ENCODE peak calls at places on chromosomes 2 and 18, in nine cellular contexts. One of them, this sample, is unnamed.

GRCh38 chr2:69482471-69482870 is 45.2 kb upstream of the NFU1 start:
- DNase-seq in brain microvascular endothelial cell: no peak
- DNase-seq in endodermal cell: no peak
- DNase-seq in HS-27A: no peak
- DNase-seq in adrenal gland: no peak
- DNase-seq in HuH-7: no peak
- DNase-seq in KBM-7: no peak
- DNase-seq in astrocyte: no peak
- DNase-seq in stimulated activated CD4-positive, alpha-beta T cell treated with anti-CD3 and anti-CD28 coated beads, Interleukin-4, amount 100 ng/mL, for 48 hours: no peak
- DNase-seq in this sample: no peak

GRCh38 chr2:143936758-143937562 is 583.0 kb downstream of the ZEB2 start:
- DNase-seq in HS-27A: no peak
- DNase-seq in adrenal gland: peak; percentile 24
- DNase-seq in HuH-7: peak; percentile 43
- DNase-seq in astrocyte: peak; percentile 40
- DNase-seq in endodermal cell: peak; percentile 87
- DNase-seq in KBM-7: peak; percentile 38
- DNase-seq in stimulated activated CD4-positive, alpha-beta T cell treated with anti-CD3 and anti-CD28 coated beads, Interleukin-4, amount 100 ng/mL, for 48 hours: peak; percentile 26
- DNase-seq in brain microvascular endothelial cell: no peak
- DNase-seq in this sample: peak; percentile 71

GRCh38 chr2:159139216-159139933 is 147.1 kb downstream of the WDSUB1 start:
- DNase-seq in KBM-7: no peak
- DNase-seq in HuH-7: no peak
- DNase-seq in adrenal gland: no peak
- DNase-seq in endodermal cell: no peak
- DNase-seq in HS-27A: no peak
- DNase-seq in stimulated activated CD4-positive, alpha-beta T cell treated with anti-CD3 and anti-CD28 coated beads, Interleukin-4, amount 100 ng/mL, for 48 hours: no peak
- DNase-seq in astrocyte: no peak
- DNase-seq in brain microvascular endothelial cell: no peak
- DNase-seq in this sample: peak; percentile 19

GRCh38 chr18:22391571-22392359 is 25.9 kb downstream of the CTAGE1 start:
- DNase-seq in endodermal cell: no peak
- DNase-seq in stimulated activated CD4-positive, alpha-beta T cell treated with anti-CD3 and anti-CD28 coated beads, Interleukin-4, amount 100 ng/mL, for 48 hours: peak; percentile 7
- DNase-seq in brain microvascular endothelial cell: peak; percentile 98
- DNase-seq in HuH-7: no peak
- DNase-seq in KBM-7: no peak
- DNase-seq in HS-27A: peak; percentile 86
- DNase-seq in adrenal gland: peak; percentile 56
- DNase-seq in astrocyte: peak; percentile 92
- DNase-seq in this sample: no peak

GRCh38 chr2:130834091-130834922 is 2.4 kb upstream of the ARHGEF4 start:
- DNase-seq in endodermal cell: peak; percentile 53
- DNase-seq in astrocyte: peak; percentile 62
- DNase-seq in stimulated activated CD4-positive, alpha-beta T cell treated with anti-CD3 and anti-CD28 coated beads, Interleukin-4, amount 100 ng/mL, for 48 hours: no peak
- DNase-seq in HS-27A: no peak
- DNase-seq in KBM-7: no peak
- DNase-seq in brain microvascular endothelial cell: peak; percentile 51
- DNase-seq in adrenal gland: no peak
- DNase-seq in HuH-7: no peak
- DNase-seq in this sample: no peak

GRCh38 chr18:50099725-50100414 is 95.1 kb downstream of the MYO5B start:
- DNase-seq in HS-27A: no peak
- DNase-seq in adrenal gland: no peak
- DNase-seq in KBM-7: no peak
- DNase-seq in astrocyte: peak; percentile 71
- DNase-seq in brain microvascular endothelial cell: no peak
- DNase-seq in HuH-7: no peak
- DNase-seq in stimulated activated CD4-positive, alpha-beta T cell treated with anti-CD3 and anti-CD28 coated beads, Interleukin-4, amount 100 ng/mL, for 48 hours: no peak
- DNase-seq in endodermal cell: peak; percentile 11
- DNase-seq in this sample: no peak

GRCh38 chr2:201854221-201854801 is 48.0 kb downstream of the CDK15 start:
- DNase-seq in adrenal gland: no peak
- DNase-seq in HS-27A: peak; percentile 87
- DNase-seq in astrocyte: peak; percentile 99
- DNase-seq in brain microvascular endothelial cell: peak; percentile 99
- DNase-seq in endodermal cell: no peak
- DNase-seq in KBM-7: no peak
- DNase-seq in HuH-7: no peak
- DNase-seq in stimulated activated CD4-positive, alpha-beta T cell treated with anti-CD3 and anti-CD28 coated beads, Interleukin-4, amount 100 ng/mL, for 48 hours: no peak
- DNase-seq in this sample: no peak

GRCh38 chr2:61575447-61575859 is 37.3 kb upstream of the XPO1 start:
- DNase-seq in HuH-7: no peak
- DNase-seq in stimulated activated CD4-positive, alpha-beta T cell treated with anti-CD3 and anti-CD28 coated beads, Interleukin-4, amount 100 ng/mL, for 48 hours: no peak
- DNase-seq in astrocyte: peak; percentile 4
- DNase-seq in endodermal cell: no peak
- DNase-seq in KBM-7: peak; percentile 69
- DNase-seq in brain microvascular endothelial cell: no peak
- DNase-seq in adrenal gland: no peak
- DNase-seq in HS-27A: no peak
- DNase-seq in this sample: peak; percentile 24

GRCh38 chr2:192645811-192646598 is 451.3 kb upstream of the TMEFF2 start:
- DNase-seq in astrocyte: no peak
- DNase-seq in stimulated activated CD4-positive, alpha-beta T cell treated with anti-CD3 and anti-CD28 coated beads, Interleukin-4, amount 100 ng/mL, for 48 hours: no peak
- DNase-seq in adrenal gland: no peak
- DNase-seq in endodermal cell: no peak
- DNase-seq in brain microvascular endothelial cell: no peak
- DNase-seq in HuH-7: no peak
- DNase-seq in HS-27A: no peak
- DNase-seq in KBM-7: no peak
- DNase-seq in this sample: no peak

GRCh38 chr2:233437439-233437955 is 83.2 kb downstream of the DGKD start:
- DNase-seq in KBM-7: no peak
- DNase-seq in HS-27A: no peak
- DNase-seq in brain microvascular endothelial cell: no peak
- DNase-seq in adrenal gland: no peak
- DNase-seq in stimulated activated CD4-positive, alpha-beta T cell treated with anti-CD3 and anti-CD28 coated beads, Interleukin-4, amount 100 ng/mL, for 48 hours: no peak
- DNase-seq in endodermal cell: no peak
- DNase-seq in astrocyte: no peak
- DNase-seq in HuH-7: no peak
- DNase-seq in this sample: no peak

GRCh38 chr18:7071600-7071999 is 46.0 kb downstream of the LAMA1 start:
- DNase-seq in endodermal cell: no peak
- DNase-seq in adrenal gland: no peak
- DNase-seq in HuH-7: no peak
- DNase-seq in astrocyte: no peak
- DNase-seq in HS-27A: no peak
- DNase-seq in brain microvascular endothelial cell: no peak
- DNase-seq in stimulated activated CD4-positive, alpha-beta T cell treated with anti-CD3 and anti-CD28 coated beads, Interleukin-4, amount 100 ng/mL, for 48 hours: no peak
- DNase-seq in KBM-7: no peak
- DNase-seq in this sample: no peak

GRCh38 chr18:36348331-36348730 is 50.8 kb downstream of the FHOD3 start:
- DNase-seq in astrocyte: no peak
- DNase-seq in HuH-7: no peak
- DNase-seq in HS-27A: no peak
- DNase-seq in adrenal gland: no peak
- DNase-seq in endodermal cell: no peak
- DNase-seq in stimulated activated CD4-positive, alpha-beta T cell treated with anti-CD3 and anti-CD28 coated beads, Interleukin-4, amount 100 ng/mL, for 48 hours: no peak
- DNase-seq in brain microvascular endothelial cell: no peak
- DNase-seq in KBM-7: no peak
- DNase-seq in this sample: no peak

GRCh38 chr2:134774786-134775641 is 56.2 kb upstream of the TMEM163 start:
- DNase-seq in brain microvascular endothelial cell: no peak
- DNase-seq in endodermal cell: peak; percentile 52
- DNase-seq in HuH-7: no peak
- DNase-seq in HS-27A: peak; percentile 36
- DNase-seq in KBM-7: peak; percentile 30
- DNase-seq in adrenal gland: no peak
- DNase-seq in stimulated activated CD4-positive, alpha-beta T cell treated with anti-CD3 and anti-CD28 coated beads, Interleukin-4, amount 100 ng/mL, for 48 hours: no peak
- DNase-seq in astrocyte: no peak
- DNase-seq in this sample: no peak

GRCh38 chr18:74836296-74837139 is 238.8 kb downstream of the ZNF407 start:
- DNase-seq in stimulated activated CD4-positive, alpha-beta T cell treated with anti-CD3 and anti-CD28 coated beads, Interleukin-4, amount 100 ng/mL, for 48 hours: no peak
- DNase-seq in HS-27A: no peak
- DNase-seq in KBM-7: peak; percentile 24
- DNase-seq in adrenal gland: peak; percentile 36
- DNase-seq in endodermal cell: no peak
- DNase-seq in HuH-7: no peak
- DNase-seq in astrocyte: peak; percentile 45
- DNase-seq in brain microvascular endothelial cell: peak; percentile 40
- DNase-seq in this sample: no peak

GRCh38 chr2:161651547-161651946 is 27.3 kb downstream of the SLC4A10 start:
- DNase-seq in brain microvascular endothelial cell: no peak
- DNase-seq in astrocyte: no peak
- DNase-seq in KBM-7: no peak
- DNase-seq in stimulated activated CD4-positive, alpha-beta T cell treated with anti-CD3 and anti-CD28 coated beads, Interleukin-4, amount 100 ng/mL, for 48 hours: no peak
- DNase-seq in endodermal cell: peak; percentile 36
- DNase-seq in HS-27A: no peak
- DNase-seq in adrenal gland: no peak
- DNase-seq in HuH-7: no peak
- DNase-seq in this sample: no peak

GRCh38 chr2:127564429-127565260 is 29.2 kb downstream of the MYO7B start:
- DNase-seq in stimulated activated CD4-positive, alpha-beta T cell treated with anti-CD3 and anti-CD28 coated beads, Interleukin-4, amount 100 ng/mL, for 48 hours: no peak
- DNase-seq in KBM-7: no peak
- DNase-seq in adrenal gland: no peak
- DNase-seq in astrocyte: no peak
- DNase-seq in HuH-7: no peak
- DNase-seq in HS-27A: no peak
- DNase-seq in endodermal cell: peak; percentile 17
- DNase-seq in brain microvascular endothelial cell: no peak
- DNase-seq in this sample: no peak

GRCh38 chr2:118856978-118857676 is 9.7 kb upstream of the EN1 start:
- DNase-seq in HuH-7: peak; percentile 2
- DNase-seq in astrocyte: no peak
- DNase-seq in KBM-7: no peak
- DNase-seq in brain microvascular endothelial cell: no peak
- DNase-seq in HS-27A: no peak
- DNase-seq in adrenal gland: no peak
- DNase-seq in endodermal cell: peak; percentile 75
- DNase-seq in stimulated activated CD4-positive, alpha-beta T cell treated with anti-CD3 and anti-CD28 coated beads, Interleukin-4, amount 100 ng/mL, for 48 hours: no peak
- DNase-seq in this sample: no peak

GRCh38 chr18:10926565-10927194 is 222.7 kb downstream of the PIEZO2 start:
- DNase-seq in stimulated activated CD4-positive, alpha-beta T cell treated with anti-CD3 and anti-CD28 coated beads, Interleukin-4, amount 100 ng/mL, for 48 hours: no peak
- DNase-seq in adrenal gland: peak; percentile 31
- DNase-seq in brain microvascular endothelial cell: peak; percentile 82
- DNase-seq in astrocyte: peak; percentile 68
- DNase-seq in endodermal cell: no peak
- DNase-seq in HuH-7: no peak
- DNase-seq in KBM-7: no peak
- DNase-seq in HS-27A: no peak
- DNase-seq in this sample: peak; percentile 1

GRCh38 chr2:190533968-190534309 is 583 bp downstream of the NEMP2 start:
- DNase-seq in endodermal cell: no peak
- DNase-seq in stimulated activated CD4-positive, alpha-beta T cell treated with anti-CD3 and anti-CD28 coated beads, Interleukin-4, amount 100 ng/mL, for 48 hours: peak; percentile 26
- DNase-seq in KBM-7: no peak
- DNase-seq in HS-27A: no peak
- DNase-seq in adrenal gland: peak; percentile 50
- DNase-seq in HuH-7: no peak
- DNase-seq in astrocyte: no peak
- DNase-seq in brain microvascular endothelial cell: no peak
- DNase-seq in this sample: peak; percentile 66

GRCh38 chr2:36889782-36890181 is 76.6 kb downstream of the STRN start:
- DNase-seq in brain microvascular endothelial cell: peak; percentile 89
- DNase-seq in stimulated activated CD4-positive, alpha-beta T cell treated with anti-CD3 and anti-CD28 coated beads, Interleukin-4, amount 100 ng/mL, for 48 hours: peak; percentile 2
- DNase-seq in HS-27A: peak; percentile 59
- DNase-seq in KBM-7: peak; percentile 24
- DNase-seq in HuH-7: no peak
- DNase-seq in endodermal cell: no peak
- DNase-seq in adrenal gland: no peak
- DNase-seq in astrocyte: peak; percentile 96
- DNase-seq in this sample: peak; percentile 89

GRCh38 chr18:70243545-70243944 is 38.1 kb upstream of the RTTN start:
- DNase-seq in HuH-7: no peak
- DNase-seq in brain microvascular endothelial cell: no peak
- DNase-seq in KBM-7: no peak
- DNase-seq in adrenal gland: no peak
- DNase-seq in endodermal cell: no peak
- DNase-seq in stimulated activated CD4-positive, alpha-beta T cell treated with anti-CD3 and anti-CD28 coated beads, Interleukin-4, amount 100 ng/mL, for 48 hours: no peak
- DNase-seq in HS-27A: no peak
- DNase-seq in astrocyte: no peak
- DNase-seq in this sample: no peak

GRCh38 chr2:74576830-74577229 is 22.3 kb downstream of the DOK1 start:
- DNase-seq in stimulated activated CD4-positive, alpha-beta T cell treated with anti-CD3 and anti-CD28 coated beads, Interleukin-4, amount 100 ng/mL, for 48 hours: no peak
- DNase-seq in HS-27A: no peak
- DNase-seq in endodermal cell: no peak
- DNase-seq in HuH-7: no peak
- DNase-seq in brain microvascular endothelial cell: no peak
- DNase-seq in adrenal gland: no peak
- DNase-seq in astrocyte: peak; percentile 85
- DNase-seq in KBM-7: peak; percentile 89
- DNase-seq in this sample: peak; percentile 93

GRCh38 chr2:154616659-154617058 is 81.8 kb upstream of the KCNJ3 start:
- DNase-seq in stimulated activated CD4-positive, alpha-beta T cell treated with anti-CD3 and anti-CD28 coated beads, Interleukin-4, amount 100 ng/mL, for 48 hours: no peak
- DNase-seq in endodermal cell: no peak
- DNase-seq in KBM-7: no peak
- DNase-seq in astrocyte: no peak
- DNase-seq in adrenal gland: no peak
- DNase-seq in HuH-7: no peak
- DNase-seq in HS-27A: no peak
- DNase-seq in brain microvascular endothelial cell: no peak
- DNase-seq in this sample: no peak

GRCh38 chr2:27217173-27218121 is at the start of gene CAD:
- DNase-seq in KBM-7: peak; percentile 87
- DNase-seq in brain microvascular endothelial cell: peak; percentile 77
- DNase-seq in astrocyte: peak; percentile 65
- DNase-seq in HS-27A: peak; percentile 76
- DNase-seq in stimulated activated CD4-positive, alpha-beta T cell treated with anti-CD3 and anti-CD28 coated beads, Interleukin-4, amount 100 ng/mL, for 48 hours: peak; percentile 88
- DNase-seq in endodermal cell: peak; percentile 94
- DNase-seq in adrenal gland: peak; percentile 85
- DNase-seq in HuH-7: peak; percentile 75
- DNase-seq in this sample: peak; percentile 96